ENCODE peak calls at places on chromosomes 4 and X, in ten cellular contexts. U, V, W, B, K, D, P, E, Y and O are unnamed samples.
A peak's percentile ranks its signal among the peaks of the same experiment; 100 is the strongest.

GRCh38 chrX:108019382-108019857 is 25.4 kb upstream of the VSIG1 start:
- DNase-seq in U (no peak), V (no peak), W (no peak), B (no peak), K (no peak), D (no peak), P (no peak), E (no peak), Y (no peak), O (no peak)

GRCh38 chrX:40471965-40472648 is 108.7 kb upstream of the ATP6AP2 start:
- DNase-seq in U (no peak), V (peak; percentile 37), W (peak; percentile 50), B (no peak), K (peak; percentile 66), D (peak; percentile 47), P (peak; percentile 68), E (peak; percentile 59), Y (no peak), O (peak; percentile 55)

GRCh38 chr4:145075742-145076472 is 22.1 kb downstream of the ANAPC10 start:
- DNase-seq in U (no peak), V (no peak), W (no peak), B (no peak), K (no peak), D (no peak), P (no peak), E (no peak), Y (no peak), O (no peak)

GRCh38 chr4:3489451-3489962 is 26.4 kb downstream of the DOK7 start:
- DNase-seq in U (no peak), V (no peak), W (peak; percentile 64), B (no peak), K (peak; percentile 70), D (peak; percentile 69), P (no peak), E (peak; percentile 96), Y (no peak), O (no peak)

GRCh38 chrX:30039768-30040167 is 175.6 kb upstream of the MAGEB2 start:
- DNase-seq in U (no peak), V (no peak), W (no peak), B (no peak), K (no peak), D (no peak), P (no peak), E (no peak), Y (no peak), O (no peak)

GRCh38 chr4:55407119-55407518 is 11.4 kb downstream of the TMEM165 start:
- DNase-seq in U (no peak), V (no peak), W (no peak), B (no peak), K (no peak), D (peak; percentile 23), P (no peak), E (no peak), Y (no peak), O (no peak)

GRCh38 chr4:31007858-31008257 is 287.7 kb downstream of the PCDH7 start:
- DNase-seq in U (no peak), V (no peak), W (no peak), B (no peak), K (peak; percentile 49), D (no peak), P (no peak), E (no peak), Y (no peak), O (no peak)

GRCh38 chr4:2077537-2078460 is 18.7 kb downstream of the NAT8L start:
- DNase-seq in U (no peak), V (no peak), W (peak; percentile 89), B (no peak), K (no peak), D (no peak), P (peak; percentile 42), E (peak; percentile 76), Y (no peak), O (no peak)

GRCh38 chr4:92304636-92305035 is 870 bp downstream of the GRID2 start:
- DNase-seq in U (no peak), V (no peak), W (no peak), B (no peak), K (no peak), D (no peak), P (no peak), E (peak; percentile 25), Y (no peak), O (no peak)

GRCh38 chr4:73870260-73870659 is 1.1 kb downstream of the CXCL1 start:
- DNase-seq in U (no peak), V (peak; percentile 44), W (no peak), B (no peak), K (no peak), D (no peak), P (peak; percentile 54), E (no peak), Y (no peak), O (no peak)

GRCh38 chr4:71441186-71442169 is 102.7 kb downstream of the SLC4A4 start:
- DNase-seq in U (no peak), V (no peak), W (no peak), B (no peak), K (no peak), D (no peak), P (no peak), E (no peak), Y (no peak), O (no peak)

GRCh38 chrX:84258708-84259107 is 70.7 kb upstream of the RPS6KA6 start:
- DNase-seq in U (no peak), V (no peak), W (no peak), B (no peak), K (no peak), D (no peak), P (no peak), E (no peak), Y (no peak), O (no peak)

GRCh38 chr4:127421418-127421817 is 211.3 kb upstream of the INTU start:
- DNase-seq in U (no peak), V (no peak), W (no peak), B (no peak), K (no peak), D (no peak), P (no peak), E (no peak), Y (no peak), O (no peak)

GRCh38 chr4:182307746-182308145 is 64.5 kb downstream of the TENM3 start:
- DNase-seq in U (peak; percentile 36), V (no peak), W (no peak), B (no peak), K (no peak), D (peak; percentile 12), P (no peak), E (peak; percentile 86), Y (no peak), O (no peak)

GRCh38 chrX:103439161-103439560 is 62.8 kb downstream of the BEX3 start:
- DNase-seq in U (no peak), V (no peak), W (no peak), B (no peak), K (no peak), D (no peak), P (no peak), E (no peak), Y (no peak), O (no peak)

GRCh38 chrX:111352424-111352823 is 59.6 kb downstream of the DCX start:
- DNase-seq in U (peak; percentile 17), V (no peak), W (no peak), B (no peak), K (no peak), D (peak; percentile 1), P (peak; percentile 85), E (no peak), Y (no peak), O (peak; percentile 39)

GRCh38 chr4:81682492-81682891 is 210.8 kb upstream of the RASGEF1B start:
- DNase-seq in U (no peak), V (no peak), W (no peak), B (no peak), K (no peak), D (no peak), P (no peak), E (no peak), Y (no peak), O (no peak)

GRCh38 chr4:95107635-95108034 is 349.9 kb downstream of the BMPR1B start:
- DNase-seq in U (no peak), V (no peak), W (no peak), B (no peak), K (no peak), D (peak; percentile 68), P (no peak), E (no peak), Y (no peak), O (peak; percentile 20)

GRCh38 chr4:142315999-142316398 is 530.1 kb downstream of the INPP4B start:
- DNase-seq in U (no peak), V (no peak), W (no peak), B (no peak), K (no peak), D (no peak), P (no peak), E (no peak), Y (no peak), O (no peak)
- H3K4me1 ChIP-seq in U (no peaks in the 10 kb centered on the region), V (peaks cover 3% of the 10 kb centered on the region), W (no peaks in the 10 kb centered on the region), B (peaks cover 23% of the 10 kb centered on the region), K (peaks cover 4% of the 10 kb centered on the region), D (no peaks in the 10 kb centered on the region), P (no peaks in the 10 kb centered on the region), E (no peaks in the 10 kb centered on the region), Y (peaks cover 21% of the 10 kb centered on the region), O (peaks cover 2% of the 10 kb centered on the region)

DNA sequence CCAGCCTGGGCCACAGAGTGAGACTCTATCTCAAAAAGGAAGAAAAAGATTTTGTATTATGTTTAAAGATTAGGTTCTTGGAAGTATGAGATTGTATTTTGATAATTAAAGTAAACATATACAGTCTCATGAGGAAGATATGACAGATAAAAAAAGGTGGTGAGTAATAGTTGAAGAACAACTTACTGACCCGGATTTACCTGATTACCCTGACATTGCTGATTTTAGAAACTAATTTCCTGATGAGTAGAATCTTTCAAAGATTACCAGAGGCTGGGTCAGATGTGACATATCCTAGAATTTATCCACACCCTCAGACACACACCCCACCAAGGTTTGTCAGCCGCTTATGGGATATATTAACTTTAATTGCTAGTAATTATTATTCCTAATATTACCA is 9.5 kb downstream of the CDKL5 start:
- DNase-seq in U (no peak), V (no peak), W (no peak), B (no peak), K (no peak), D (no peak), P (no peak), E (no peak), Y (no peak), O (no peak)
- H3K27ac ChIP-seq in U (no peak overlapping the region), V (no peak overlapping the region), W (no peak overlapping the region), B (no peak overlapping the region), K (no peak overlapping the region), D (no peak overlapping the region), P (no peak overlapping the region), E (no peak overlapping the region), Y (no peak overlapping the region), O (no peak overlapping the region)

DNA sequence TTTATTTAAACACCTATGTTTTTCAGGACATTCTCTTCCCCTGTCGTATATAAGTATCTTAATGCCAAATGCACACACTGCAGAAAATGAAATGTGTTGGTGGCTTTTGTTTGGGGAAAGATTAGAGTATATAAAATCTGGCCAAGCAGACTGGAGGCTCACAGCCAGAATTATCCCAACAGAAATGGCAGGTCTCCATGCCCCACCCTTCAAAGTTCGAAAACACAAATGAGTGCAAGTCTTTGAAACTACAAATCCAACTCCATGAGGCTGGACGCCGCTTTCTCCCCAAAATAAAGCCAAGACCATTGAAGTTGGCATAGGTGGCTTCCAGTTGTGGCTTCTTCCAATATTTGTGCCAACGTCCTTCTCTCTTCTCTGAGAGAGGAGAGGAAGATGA is 72.0 kb downstream of the APBB2 start:
- DNase-seq in U (no peak), V (no peak), W (no peak), B (no peak), K (no peak), D (peak; percentile 35), P (no peak), E (no peak), Y (no peak), O (peak; percentile 83)
- H3K4me1 ChIP-seq in U (peaks cover 21% of the 10 kb centered on the region), V (peaks cover 50% of the 10 kb centered on the region), W (no peaks in the 10 kb centered on the region), B (no peaks in the 10 kb centered on the region), K (peaks cover 16% of the 10 kb centered on the region), D (peaks cover 61% of the 10 kb centered on the region), P (peaks cover 65% of the 10 kb centered on the region), E (peaks cover 60% of the 10 kb centered on the region), Y (no peaks in the 10 kb centered on the region), O (peaks cover 11% of the 10 kb centered on the region)

GRCh38 chr4:148435654-148436406 is 6.4 kb downstream of the NR3C2 start:
- DNase-seq in U (no peak), V (no peak), W (no peak), B (no peak), K (no peak), D (no peak), P (no peak), E (no peak), Y (no peak), O (peak; percentile 53)
- H3K27ac ChIP-seq in U (no peak overlapping the region), V (peak overlapping the region; percentile 44), W (no peak overlapping the region), B (no peak overlapping the region), K (no peak overlapping the region), D (no peak overlapping the region), P (no peak overlapping the region), E (no peak overlapping the region), Y (no peak overlapping the region), O (peak overlapping the region; percentile 50)